ENCODE peak calls at places on chromosomes 7 and 10, in nine cellular contexts. One of them, this sample, is unnamed. For H3K4me1 and H3K9me3, the result is how much of the 10 kb centered on the place peaks cover.

GRCh38 chr7:7934127-7934526 is 34.5 kb upstream of the GLCCI1 start:
- DNase-seq in suprapubic skin: no peak
- DNase-seq in HepG2: no peak
- DNase-seq in stomach: no peak
- DNase-seq in A549: no peak
- DNase-seq in tibial nerve: no peak
- DNase-seq in SK-N-SH: no peak
- DNase-seq in ovary: no peak
- DNase-seq in transverse colon: no peak
- DNase-seq in this sample: no peak

GRCh38 chr10:3807221-3807927 is 22.4 kb upstream of the KLF6 start:
- DNase-seq in ovary: no peak
- DNase-seq in SK-N-SH: no peak
- DNase-seq in HepG2: no peak
- DNase-seq in suprapubic skin: no peak
- DNase-seq in stomach: no peak
- DNase-seq in A549: no peak
- DNase-seq in transverse colon: no peak
- DNase-seq in tibial nerve: no peak
- DNase-seq in this sample: no peak

GRCh38 chr7:15862781-15863165 is 176.3 kb upstream of the MEOX2 start:
- DNase-seq in SK-N-SH: no peak
- DNase-seq in ovary: no peak
- DNase-seq in transverse colon: no peak
- DNase-seq in HepG2: no peak
- DNase-seq in stomach: no peak
- DNase-seq in suprapubic skin: no peak
- DNase-seq in A549: no peak
- DNase-seq in tibial nerve: no peak
- DNase-seq in this sample: no peak

GRCh38 chr10:4546500-4546899 is 279.5 kb upstream of the AKR1E2 start:
- DNase-seq in ovary: no peak
- DNase-seq in tibial nerve: no peak
- DNase-seq in SK-N-SH: no peak
- DNase-seq in transverse colon: no peak
- DNase-seq in A549: no peak
- DNase-seq in stomach: no peak
- DNase-seq in suprapubic skin: no peak
- DNase-seq in HepG2: no peak
- DNase-seq in this sample: no peak

GRCh38 chr10:102676916-102677315 is 32.6 kb downstream of the TRIM8 start:
- DNase-seq in stomach: no peak
- DNase-seq in A549: no peak
- DNase-seq in transverse colon: no peak
- DNase-seq in suprapubic skin: peak
- DNase-seq in ovary: no peak
- DNase-seq in HepG2: no peak
- DNase-seq in SK-N-SH: no peak
- DNase-seq in tibial nerve: no peak
- DNase-seq in this sample: no peak

GRCh38 chr10:4132216-4132556 is 347.2 kb upstream of the KLF6 start:
- DNase-seq in suprapubic skin: no peak
- DNase-seq in SK-N-SH: no peak
- DNase-seq in stomach: no peak
- DNase-seq in transverse colon: no peak
- DNase-seq in tibial nerve: no peak
- DNase-seq in ovary: no peak
- DNase-seq in A549: no peak
- DNase-seq in HepG2: no peak
- DNase-seq in this sample: no peak

GRCh38 chr10:26367771-26368170 is 70.4 kb upstream of the APBB1IP start:
- DNase-seq in A549: peak
- DNase-seq in suprapubic skin: no peak
- DNase-seq in stomach: peak
- DNase-seq in tibial nerve: no peak
- DNase-seq in ovary: no peak
- DNase-seq in HepG2: peak
- DNase-seq in SK-N-SH: no peak
- DNase-seq in transverse colon: no peak
- DNase-seq in this sample: no peak

GRCh38 chr10:110358869-110359629 is 54.3 kb upstream of the SMNDC1 start:
- DNase-seq in HepG2: no peak
- DNase-seq in A549: peak
- DNase-seq in suprapubic skin: no peak
- DNase-seq in stomach: peak
- DNase-seq in transverse colon: no peak
- DNase-seq in tibial nerve: no peak
- DNase-seq in SK-N-SH: no peak
- DNase-seq in ovary: no peak
- DNase-seq in this sample: no peak

GRCh38 chr10:88386878-88387773 is 196.0 kb downstream of the RNLS start:
- DNase-seq in HepG2: peak
- DNase-seq in suprapubic skin: no peak
- DNase-seq in ovary: no peak
- DNase-seq in transverse colon: peak
- DNase-seq in A549: peak
- DNase-seq in stomach: no peak
- DNase-seq in SK-N-SH: peak
- DNase-seq in tibial nerve: no peak
- DNase-seq in this sample: no peak

GRCh38 chr7:110607050-110607862 is 483.7 kb upstream of the LRRN3 start:
- DNase-seq in suprapubic skin: no peak
- DNase-seq in transverse colon: no peak
- DNase-seq in tibial nerve: no peak
- DNase-seq in A549: no peak
- DNase-seq in stomach: no peak
- DNase-seq in HepG2: no peak
- DNase-seq in SK-N-SH: no peak
- DNase-seq in ovary: no peak
- DNase-seq in this sample: no peak

GRCh38 chr10:133336131-133337078 is at the start of gene CALY:
- DNase-seq in ovary: no peak
- DNase-seq in A549: peak
- DNase-seq in SK-N-SH: peak
- DNase-seq in transverse colon: peak
- DNase-seq in stomach: peak
- DNase-seq in HepG2: no peak
- DNase-seq in tibial nerve: no peak
- DNase-seq in suprapubic skin: no peak
- DNase-seq in this sample: peak

GRCh38 chr7:42566981-42567510 is 330.0 kb upstream of the GLI3 start:
- DNase-seq in SK-N-SH: no peak
- DNase-seq in stomach: no peak
- DNase-seq in HepG2: no peak
- DNase-seq in tibial nerve: no peak
- DNase-seq in ovary: no peak
- DNase-seq in transverse colon: no peak
- DNase-seq in A549: no peak
- DNase-seq in suprapubic skin: no peak
- DNase-seq in this sample: no peak

GRCh38 chr7:80918406-80918805 is 445 bp downstream of the SEMA3C start:
- DNase-seq in HepG2: no peak
- DNase-seq in suprapubic skin: no peak
- DNase-seq in stomach: no peak
- DNase-seq in A549: peak
- DNase-seq in transverse colon: no peak
- DNase-seq in SK-N-SH: no peak
- DNase-seq in ovary: no peak
- DNase-seq in tibial nerve: no peak
- DNase-seq in this sample: no peak

DNA sequence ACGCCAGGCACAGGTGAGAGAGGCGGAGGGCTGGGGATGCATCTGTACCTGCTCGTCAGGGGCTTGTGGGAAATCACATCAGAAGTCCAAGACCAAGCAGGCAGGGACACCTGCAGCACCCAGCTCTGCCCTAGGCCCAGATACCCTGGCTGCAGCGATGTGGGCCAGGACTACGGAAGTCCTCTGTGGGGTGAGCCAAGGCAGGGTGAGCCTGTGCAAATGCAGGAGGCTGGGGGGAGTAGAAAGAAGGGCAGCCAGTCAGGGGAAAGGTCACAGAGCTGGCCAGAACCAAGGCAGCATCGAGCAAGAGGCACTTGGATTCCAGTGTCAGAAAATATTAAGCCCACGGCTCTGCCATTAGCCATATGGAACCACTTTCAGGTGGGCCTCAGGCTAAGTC is 85.2 kb downstream of the TNS3 start:
- DNase-seq in SK-N-SH: no peak
- DNase-seq in stomach: no peak
- DNase-seq in tibial nerve: no peak
- DNase-seq in suprapubic skin: no peak
- DNase-seq in HepG2: no peak
- DNase-seq in transverse colon: no peak
- DNase-seq in A549: no peak
- DNase-seq in ovary: no peak
- DNase-seq in this sample: no peak
- H3K4me1 ChIP-seq in SK-N-SH: under half
- H3K4me1 ChIP-seq in stomach: half or more
- H3K4me1 ChIP-seq in tibial nerve: half or more
- H3K4me1 ChIP-seq in suprapubic skin: under half
- H3K4me1 ChIP-seq in HepG2: half or more
- H3K4me1 ChIP-seq in transverse colon: half or more
- H3K4me1 ChIP-seq in A549: half or more
- H3K4me1 ChIP-seq in ovary: under half
- H3K4me1 ChIP-seq in this sample: under half

DNA sequence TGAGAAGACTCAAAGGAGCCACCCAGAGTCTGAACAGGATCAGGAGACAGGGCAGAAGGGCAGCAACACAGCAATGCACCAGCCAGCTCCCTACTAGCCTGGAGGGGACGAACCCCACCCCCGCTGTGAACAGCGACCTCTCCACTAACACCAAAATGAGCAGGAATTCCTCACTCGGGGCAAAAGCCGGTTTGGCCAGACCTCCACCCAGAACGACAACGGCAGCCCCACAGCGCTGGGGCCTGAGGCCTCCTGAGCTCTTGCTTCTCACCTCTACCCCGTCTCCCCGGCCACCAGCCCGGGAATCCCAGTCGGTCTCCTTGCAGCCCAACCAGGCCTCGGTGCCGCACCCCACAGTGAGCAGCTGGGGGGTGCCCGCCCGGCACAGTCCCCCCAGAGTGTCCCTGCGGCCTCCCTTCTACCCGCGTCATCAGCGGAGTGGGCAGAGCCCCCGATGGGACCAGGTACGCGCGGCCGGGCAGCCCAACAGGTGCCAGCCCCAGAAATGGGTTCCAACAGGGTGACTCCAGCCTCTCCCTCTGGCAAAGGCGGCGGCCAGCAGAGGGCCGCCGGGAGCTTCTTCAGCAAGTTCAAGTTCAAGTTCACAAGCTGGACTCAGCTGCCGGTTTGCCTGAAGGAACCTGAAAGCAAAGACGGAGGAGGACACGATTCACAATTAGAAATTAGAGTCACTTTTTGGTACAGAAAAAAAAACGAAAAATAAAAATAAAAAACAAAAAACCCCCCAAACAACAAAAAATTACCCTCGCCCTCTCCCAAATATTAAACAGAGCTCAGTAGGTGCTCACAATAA is 129.0 kb downstream of the MARCHF5 start:
- DNase-seq in A549: no peak
- DNase-seq in transverse colon: peak
- DNase-seq in ovary: peak
- DNase-seq in HepG2: peak
- DNase-seq in stomach: peak
- DNase-seq in SK-N-SH: no peak
- DNase-seq in tibial nerve: peak
- DNase-seq in suprapubic skin: no peak
- DNase-seq in this sample: peak
- TF ChIP-seq EP300 in A549: no peak
- TF ChIP-seq EP300 in transverse colon: no peak
- TF ChIP-seq EP300 in ovary: no peak
- TF ChIP-seq EP300 in HepG2: no peak
- TF ChIP-seq EP300 in stomach: no peak
- TF ChIP-seq EP300 in SK-N-SH: no peak
- TF ChIP-seq EP300 in tibial nerve: no peak
- TF ChIP-seq EP300 in suprapubic skin: no peak
- TF ChIP-seq EP300 in this sample: no peak

GRCh38 chr7:115997221-115997620 is 33.3 kb downstream of the TFEC start:
- DNase-seq in transverse colon: no peak
- DNase-seq in stomach: no peak
- DNase-seq in tibial nerve: no peak
- DNase-seq in A549: no peak
- DNase-seq in suprapubic skin: no peak
- DNase-seq in ovary: no peak
- DNase-seq in HepG2: no peak
- DNase-seq in SK-N-SH: no peak
- DNase-seq in this sample: no peak
- H3K9me3 ChIP-seq in transverse colon: under half
- H3K9me3 ChIP-seq in stomach: under half
- H3K9me3 ChIP-seq in tibial nerve: under half
- H3K9me3 ChIP-seq in A549: under half
- H3K9me3 ChIP-seq in suprapubic skin: under half
- H3K9me3 ChIP-seq in ovary: under half
- H3K9me3 ChIP-seq in HepG2: under half
- H3K9me3 ChIP-seq in SK-N-SH: under half
- H3K9me3 ChIP-seq in this sample: under half

GRCh38 chr10:50541921-50542320 is 81.8 kb downstream of the SGMS1 start:
- DNase-seq in suprapubic skin: no peak
- DNase-seq in A549: no peak
- DNase-seq in transverse colon: no peak
- DNase-seq in tibial nerve: no peak
- DNase-seq in HepG2: no peak
- DNase-seq in ovary: no peak
- DNase-seq in stomach: no peak
- DNase-seq in SK-N-SH: no peak
- DNase-seq in this sample: no peak

GRCh38 chr10:50540069-50540825 is 83.5 kb downstream of the SGMS1 start:
- DNase-seq in suprapubic skin: no peak
- DNase-seq in tibial nerve: no peak
- DNase-seq in transverse colon: no peak
- DNase-seq in HepG2: no peak
- DNase-seq in A549: no peak
- DNase-seq in stomach: no peak
- DNase-seq in ovary: no peak
- DNase-seq in SK-N-SH: no peak
- DNase-seq in this sample: no peak

GRCh38 chr10:50538473-50539398 is 85.0 kb downstream of the SGMS1 start:
- DNase-seq in tibial nerve: no peak
- DNase-seq in transverse colon: no peak
- DNase-seq in HepG2: peak
- DNase-seq in suprapubic skin: no peak
- DNase-seq in SK-N-SH: no peak
- DNase-seq in A549: no peak
- DNase-seq in ovary: no peak
- DNase-seq in stomach: peak
- DNase-seq in this sample: no peak

GRCh38 chr10:50541317-50541716 is 82.4 kb downstream of the SGMS1 start:
- DNase-seq in tibial nerve: no peak
- DNase-seq in SK-N-SH: no peak
- DNase-seq in A549: no peak
- DNase-seq in transverse colon: no peak
- DNase-seq in HepG2: no peak
- DNase-seq in stomach: no peak
- DNase-seq in ovary: no peak
- DNase-seq in suprapubic skin: no peak
- DNase-seq in this sample: no peak

DNA sequence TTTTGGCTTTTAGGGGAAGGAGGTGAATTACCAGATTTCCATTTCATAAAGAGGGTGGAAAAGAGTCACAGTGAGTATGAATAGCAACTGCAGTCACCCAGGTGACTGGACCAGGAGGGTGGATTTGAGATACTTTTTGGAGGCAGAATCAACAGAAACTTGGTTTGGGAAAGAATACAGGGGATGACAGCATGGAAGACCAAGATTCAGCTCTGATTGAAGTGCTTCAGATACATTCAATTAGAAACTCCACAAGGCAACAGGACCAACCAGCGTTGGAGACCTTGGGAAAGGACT is 83.0 kb downstream of the SGMS1 start:
- DNase-seq in tibial nerve: no peak
- DNase-seq in stomach: no peak
- DNase-seq in SK-N-SH: no peak
- DNase-seq in HepG2: no peak
- DNase-seq in suprapubic skin: no peak
- DNase-seq in A549: no peak
- DNase-seq in transverse colon: no peak
- DNase-seq in ovary: no peak
- DNase-seq in this sample: no peak
- H3K4me1 ChIP-seq in tibial nerve: under half
- H3K4me1 ChIP-seq in stomach: under half
- H3K4me1 ChIP-seq in SK-N-SH: under half
- H3K4me1 ChIP-seq in HepG2: under half
- H3K4me1 ChIP-seq in suprapubic skin: under half
- H3K4me1 ChIP-seq in A549: under half
- H3K4me1 ChIP-seq in transverse colon: under half
- H3K4me1 ChIP-seq in ovary: under half
- H3K4me1 ChIP-seq in this sample: under half

This sample was measured in upper lobe of left lung.